ENCODE peak calls at places on chromosomes 6 and 20, in seven cellular contexts. E is mesendoderm, G is neuronal stem cell, C is H9, K is mesenchymal stem cell, L is H1, T is trophoblast cell. W is an unnamed sample.
A peak's percentile ranks its signal among the peaks of the same experiment; 100 is the strongest.

GRCh38 chr6:92706976-92707375 is 712.4 kb downstream of the EPHA7 start:
- DNase-seq in T (no peak), G (no peak), L (no peak), K (peak; percentile 11), C (no peak), E (no peak), W (no peak)

GRCh38 chr6:39876826-39877225 is 57.4 kb downstream of the MOCS1 start:
- DNase-seq in K (no peak), E (no peak), C (no peak), L (no peak), G (no peak), T (peak; percentile 5), W (no peak)

GRCh38 chr20:62710886-62711702 is 2.5 kb downstream of the NTSR1 start:
- DNase-seq in L (no peak), K (no peak), G (no peak), T (no peak), C (no peak), E (no peak), W (peak; percentile 22)

GRCh38 chr6:93554018-93554417 is 134.7 kb upstream of the EPHA7 start:
- DNase-seq in K (no peak), C (no peak), E (no peak), L (no peak), T (no peak), G (no peak), W (no peak)

GRCh38 chr6:66662196-66662595 is 955.2 kb upstream of the EYS start:
- DNase-seq in C (no peak), L (no peak), K (peak; percentile 36), E (peak; percentile 22), G (no peak), T (no peak), W (peak; percentile 1)

GRCh38 chr20:23021541-23021940 is 13.6 kb upstream of the SSTR4 start:
- DNase-seq in K (no peak), C (no peak), E (no peak), L (no peak), G (no peak), T (no peak), W (no peak)

GRCh38 chr6:5334341-5334740 is 73.0 kb downstream of the FARS2 start:
- DNase-seq in C (no peak), K (no peak), L (no peak), T (no peak), E (no peak), G (no peak), W (peak; percentile 37)

GRCh38 chr6:169964440-169965212 is 213.2 kb downstream of the ERMARD start:
- DNase-seq in G (no peak), T (peak; percentile 19), C (no peak), L (no peak), K (no peak), E (no peak), W (no peak)

GRCh38 chr6:34067814-34068213 is 78.1 kb downstream of the GRM4 start:
- DNase-seq in E (peak; percentile 42), G (no peak), L (no peak), T (no peak), K (no peak), C (peak; percentile 50), W (no peak)

GRCh38 chr6:140078552-140079126 is 704.2 kb upstream of the CITED2 start:
- DNase-seq in C (no peak), G (no peak), T (no peak), K (peak; percentile 75), E (no peak), L (no peak), W (peak; percentile 92)

GRCh38 chr6:39426057-39426592 is 103.6 kb upstream of the KCNK16 start:
- DNase-seq in T (no peak), G (no peak), C (no peak), L (no peak), E (peak; percentile 32), K (peak; percentile 87), W (peak; percentile 33)

GRCh38 chr6:129243377-129243776 is 360.4 kb downstream of the LAMA2 start:
- DNase-seq in C (no peak), G (no peak), K (no peak), E (no peak), L (no peak), T (no peak), W (no peak)

GRCh38 chr6:107536183-107536582 is 46.3 kb downstream of the SOBP start:
- DNase-seq in L (no peak), G (no peak), E (no peak), T (no peak), C (no peak), K (no peak), W (no peak)

GRCh38 chr6:49300911-49301310 is 162.1 kb downstream of the MMUT start:
- DNase-seq in K (no peak), L (no peak), C (no peak), G (no peak), T (no peak), E (no peak), W (no peak)

GRCh38 chr6:22647671-22648070 is 78.3 kb downstream of the HDGFL1 start:
- DNase-seq in E (no peak), L (no peak), C (no peak), T (no peak), K (no peak), G (no peak), W (no peak)

GRCh38 chr20:47020231-47020630 is 125.6 kb downstream of the EYA2 start:
- DNase-seq in K (no peak), L (no peak), G (no peak), T (no peak), C (no peak), E (no peak), W (peak; percentile 69)

GRCh38 chr20:32411955-32412706 is 54.0 kb downstream of the ASXL1 start:
- DNase-seq in G (no peak), E (no peak), T (no peak), C (no peak), L (no peak), K (no peak), W (no peak)

GRCh38 chr6:27250955-27251671 is 3.6 kb downstream of the PRSS16 start:
- DNase-seq in L (peak; percentile 96), E (peak; percentile 98), K (peak; percentile 30), T (peak; percentile 95), G (peak; percentile 84), C (peak; percentile 98), W (no peak)

GRCh38 chr6:43221046-43221773 is 8.1 kb downstream of the DNPH1 start:
- DNase-seq in K (no peak), C (no peak), G (no peak), E (no peak), T (no peak), L (no peak), W (no peak)

GRCh38 chr20:59412251-59412650 is 111.8 kb downstream of the EDN3 start:
- DNase-seq in E (no peak), C (no peak), G (no peak), L (no peak), T (no peak), K (no peak), W (no peak)

GRCh38 chr6:136647363-136647763 is 97.1 kb upstream of the MAP7 start:
- DNase-seq in G (no peak), L (no peak), E (peak; percentile 13), C (no peak), T (peak; percentile 7), K (peak; percentile 90), W (peak; percentile 97)

GRCh38 chr20:1224205-1224604 is 1.6 kb upstream of the RAD21L1 start:
- DNase-seq in C (no peak), L (no peak), K (no peak), E (no peak), G (no peak), T (no peak), W (no peak)
- H3K18ac ChIP-seq in C (no peak overlapping the region), L (no peak overlapping the region), K (no peak overlapping the region), E (no peak overlapping the region), G (no peak overlapping the region), T (no peak overlapping the region), W (no peak overlapping the region)

GRCh38 chr6:163309491-163310026 is 105.0 kb upstream of the QKI start:
- DNase-seq in C (no peak), K (no peak), L (no peak), T (peak; percentile 34), G (no peak), E (no peak), W (peak; percentile 10)
- H3K18ac ChIP-seq in C (no peak overlapping the region), K (no peak overlapping the region), L (no peak overlapping the region), T (no peak overlapping the region), G (no peak overlapping the region), E (no peak overlapping the region), W (no peak overlapping the region)

GRCh38 chr6:67768972-67769371 is 866.1 kb upstream of the ADGRB3 start:
- DNase-seq in T (no peak), E (no peak), K (no peak), L (no peak), G (no peak), C (no peak), W (no peak)
- H3K18ac ChIP-seq in T (no peak overlapping the region), E (no peak overlapping the region), K (no peak overlapping the region), L (no peak overlapping the region), G (no peak overlapping the region), C (no peak overlapping the region), W (no peak overlapping the region)

GRCh38 chr20:54151511-54152226 is 22.1 kb downstream of the CYP24A1 start:
- DNase-seq in L (no peak), K (no peak), G (no peak), T (no peak), E (no peak), C (no peak), W (no peak)

GRCh38 chr20:54153847-54154246 is 19.9 kb downstream of the CYP24A1 start:
- DNase-seq in T (no peak), K (no peak), C (no peak), L (no peak), G (no peak), E (no peak), W (no peak)

GRCh38 chr20:54154439-54154838 is 19.3 kb downstream of the CYP24A1 start:
- DNase-seq in G (no peak), C (no peak), E (no peak), T (no peak), L (no peak), K (no peak), W (no peak)

GRCh38 chr20:54152227-54153040 is 21.4 kb downstream of the CYP24A1 start:
- DNase-seq in T (no peak), L (no peak), K (no peak), E (no peak), G (no peak), C (no peak), W (no peak)

GRCh38 chr20:54153041-54153327 is 20.8 kb downstream of the CYP24A1 start:
- DNase-seq in T (no peak), C (no peak), K (no peak), L (no peak), G (no peak), E (no peak), W (no peak)
- H3K18ac ChIP-seq in T (no peak overlapping the region), C (no peak overlapping the region), K (no peak overlapping the region), L (no peak overlapping the region), G (no peak overlapping the region), E (no peak overlapping the region), W (no peak overlapping the region)

DNA sequence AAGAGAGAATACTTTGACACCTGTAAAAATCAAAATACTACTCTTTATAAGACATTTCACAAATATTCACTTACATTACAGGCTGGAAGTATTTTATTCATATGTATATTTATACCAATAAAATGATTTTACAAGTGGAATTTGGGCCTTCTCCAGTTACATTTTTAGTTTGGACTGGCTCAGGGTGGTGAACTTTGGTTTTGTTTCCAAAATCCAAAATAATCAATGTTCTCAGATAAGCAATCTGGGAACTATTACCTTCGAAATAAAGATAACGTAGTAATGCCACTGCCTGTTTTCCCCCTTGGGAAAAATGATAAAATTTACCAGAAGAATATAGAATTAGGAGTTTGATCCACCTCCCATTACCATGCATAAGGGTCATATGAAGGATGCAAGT is 31.6 kb upstream of the SCGN start:
- DNase-seq in E (no peak), C (no peak), L (no peak), G (no peak), T (no peak), K (no peak), W (no peak)
- H3K18ac ChIP-seq in E (no peak overlapping the region), C (no peak overlapping the region), L (no peak overlapping the region), G (no peak overlapping the region), T (no peak overlapping the region), K (no peak overlapping the region), W (no peak overlapping the region)

GRCh38 chr6:91565207-91565606 is 978.3 kb upstream of the MAP3K7 start:
- DNase-seq in C (no peak), L (no peak), G (no peak), T (no peak), E (no peak), K (no peak), W (no peak)
- H3K18ac ChIP-seq in C (no peak overlapping the region), L (no peak overlapping the region), G (no peak overlapping the region), T (no peak overlapping the region), E (no peak overlapping the region), K (no peak overlapping the region), W (no peak overlapping the region)

W was measured in IMR-90.